ENCODE peak calls at places on chromosomes 7 and 10, in nine cellular contexts. U, Z, G, F, N, O, D, K and R are unnamed samples.
A peak's percentile ranks its signal among the peaks of the same experiment; 100 is the strongest.

GRCh38 chr10:14220026-14220425 is 110.7 kb downstream of the FRMD4A start:
- DNase-seq in U (no peak), Z (no peak), G (no peak), F (no peak), N (no peak), O (no peak), D (no peak), K (no peak), R (no peak)

GRCh38 chr7:98352621-98353020 is 48.3 kb downstream of the BAIAP2L1 start:
- DNase-seq in U (no peak), Z (peak; percentile 78), G (no peak), F (peak; percentile 72), N (no peak), O (no peak), D (peak; percentile 69), K (peak; percentile 58), R (no peak)

GRCh38 chr7:79452495-79453265 is 787 bp downstream of the MAGI2 start:
- DNase-seq in U (no peak), Z (no peak), G (no peak), F (peak; percentile 12), N (no peak), O (peak; percentile 26), D (no peak), K (peak; percentile 62), R (no peak)

GRCh38 chr10:123800821-123801220 is 90.8 kb downstream of the CPXM2 start:
- DNase-seq in U (no peak), Z (no peak), G (no peak), F (no peak), N (no peak), O (no peak), D (no peak), K (no peak), R (no peak)

GRCh38 chr7:48041665-48041995 is 6.3 kb downstream of the C7orf57 start:
- DNase-seq in U (no peak), Z (peak; percentile 59), G (no peak), F (peak; percentile 70), N (no peak), O (no peak), D (no peak), K (peak; percentile 11), R (no peak)

GRCh38 chr7:90271753-90272152 is 26.8 kb downstream of the CFAP69 start:
- DNase-seq in U (no peak), Z (peak; percentile 64), G (no peak), F (peak; percentile 68), N (no peak), O (no peak), D (no peak), K (peak; percentile 91), R (no peak)

GRCh38 chr7:43906327-43907010 is at the start of gene URGCP:
- DNase-seq in U (peak; percentile 45), Z (no peak), G (no peak), F (peak; percentile 78), N (no peak), O (peak; percentile 87), D (peak; percentile 69), K (peak; percentile 17), R (no peak)

GRCh38 chr7:131015131-131015954 is 281.3 kb upstream of the KLF14 start:
- DNase-seq in U (no peak), Z (no peak), G (no peak), F (no peak), N (no peak), O (no peak), D (peak; percentile 42), K (peak; percentile 50), R (no peak)

GRCh38 chr7:66283003-66283920 is 78.1 kb downstream of the TPST1 start:
- DNase-seq in U (no peak), Z (no peak), G (no peak), F (peak; percentile 75), N (no peak), O (no peak), D (no peak), K (peak; percentile 77), R (no peak)

GRCh38 chr10:82934429-82934828 is 1059.4 kb downstream of the NRG3 start:
- DNase-seq in U (no peak), Z (no peak), G (no peak), F (peak; percentile 9), N (no peak), O (peak; percentile 38), D (no peak), K (no peak), R (no peak)

GRCh38 chr7:38425509-38425908 is 152.1 kb upstream of the TARP start:
- DNase-seq in U (no peak), Z (no peak), G (no peak), F (no peak), N (no peak), O (no peak), D (no peak), K (no peak), R (no peak)